ENCODE peak calls at places on chromosomes 6 and 20, in four cellular contexts. Q, P, U and B are unnamed samples.

GRCh38 chr6:85261250-85261649 is 188.6 kb upstream of the NT5E start:
- DNase-seq in Q (no peak), P (no peak), U (no peak), B (no peak)

GRCh38 chr20:59583428-59584277 is 20.7 kb upstream of the PHACTR3 start:
- DNase-seq in Q (no peak), P (no peak), U (no peak), B (no peak)

GRCh38 chr6:37582309-37582708 is 82.6 kb upstream of the CCDC167 start:
- DNase-seq in Q (no peak), P (no peak), U (no peak), B (no peak)

GRCh38 chr6:82246802-82247633 is 526 bp downstream of the IBTK start:
- DNase-seq in Q (peak), P (no peak), U (peak), B (peak)

GRCh38 chr6:148700713-148701392 is 46.0 kb upstream of the UST start:
- DNase-seq in Q (no peak), P (no peak), U (no peak), B (no peak)

GRCh38 chr6:157764346-157765068 is 58.5 kb upstream of the SNX9 start:
- DNase-seq in Q (peak), P (no peak), U (peak), B (peak)

GRCh38 chr6:41527721-41528408 is 18.3 kb upstream of the FOXP4 start:
- DNase-seq in Q (peak), P (no peak), U (no peak), B (no peak)

GRCh38 chr6:113050979-113051378 is 703.8 kb downstream of the RFPL4B start:
- DNase-seq in Q (no peak), P (peak), U (no peak), B (no peak)

GRCh38 chr6:133610974-133611373 is 277.9 kb upstream of the TCF21 start:
- DNase-seq in Q (no peak), P (no peak), U (no peak), B (no peak)

GRCh38 chr20:2773812-2774211 is 26.6 kb downstream of the CPXM1 start:
- DNase-seq in Q (peak), P (no peak), U (no peak), B (no peak)

GRCh38 chr6:36682328-36683144 is 4.0 kb downstream of the CDKN1A start:
- DNase-seq in Q (peak), P (no peak), U (no peak), B (no peak)

GRCh38 chr6:105177521-105177920 is 2.3 kb downstream of the POPDC3 start:
- DNase-seq in Q (no peak), P (no peak), U (no peak), B (no peak)

GRCh38 chr6:15247750-15248450 is 2.0 kb downstream of the JARID2 start:
- DNase-seq in Q (peak), P (no peak), U (no peak), B (peak)

GRCh38 chr6:34243131-34243771 is 5.6 kb downstream of the SMIM29 start:
- DNase-seq in Q (no peak), P (no peak), U (no peak), B (peak)

GRCh38 chr6:33895296-33895695 is 91.5 kb upstream of the MLN start:
- DNase-seq in Q (no peak), P (no peak), U (no peak), B (no peak)

GRCh38 chr20:31550099-31550498 is 35.9 kb downstream of the HM13 start:
- DNase-seq in Q (no peak), P (no peak), U (no peak), B (no peak)

GRCh38 chr6:148999921-149000589 is 253.2 kb downstream of the UST start:
- DNase-seq in Q (no peak), P (no peak), U (no peak), B (no peak)

GRCh38 chr20:21303061-21303871 is at the start of gene XRN2:
- DNase-seq in Q (peak), P (peak), U (peak), B (peak)

GRCh38 chr6:7137335-7138106 is 29.8 kb downstream of the RREB1 start:
- DNase-seq in Q (no peak), P (no peak), U (no peak), B (peak)

GRCh38 chr6:7132398-7132797 is 24.6 kb downstream of the RREB1 start:
- DNase-seq in Q (no peak), P (no peak), U (no peak), B (no peak)

GRCh38 chr6:7135755-7136154 is 28.0 kb downstream of the RREB1 start:
- DNase-seq in Q (no peak), P (no peak), U (no peak), B (peak)

GRCh38 chr6:7136859-7137334 is 29.1 kb downstream of the RREB1 start:
- DNase-seq in Q (no peak), P (no peak), U (no peak), B (no peak)

DNA sequence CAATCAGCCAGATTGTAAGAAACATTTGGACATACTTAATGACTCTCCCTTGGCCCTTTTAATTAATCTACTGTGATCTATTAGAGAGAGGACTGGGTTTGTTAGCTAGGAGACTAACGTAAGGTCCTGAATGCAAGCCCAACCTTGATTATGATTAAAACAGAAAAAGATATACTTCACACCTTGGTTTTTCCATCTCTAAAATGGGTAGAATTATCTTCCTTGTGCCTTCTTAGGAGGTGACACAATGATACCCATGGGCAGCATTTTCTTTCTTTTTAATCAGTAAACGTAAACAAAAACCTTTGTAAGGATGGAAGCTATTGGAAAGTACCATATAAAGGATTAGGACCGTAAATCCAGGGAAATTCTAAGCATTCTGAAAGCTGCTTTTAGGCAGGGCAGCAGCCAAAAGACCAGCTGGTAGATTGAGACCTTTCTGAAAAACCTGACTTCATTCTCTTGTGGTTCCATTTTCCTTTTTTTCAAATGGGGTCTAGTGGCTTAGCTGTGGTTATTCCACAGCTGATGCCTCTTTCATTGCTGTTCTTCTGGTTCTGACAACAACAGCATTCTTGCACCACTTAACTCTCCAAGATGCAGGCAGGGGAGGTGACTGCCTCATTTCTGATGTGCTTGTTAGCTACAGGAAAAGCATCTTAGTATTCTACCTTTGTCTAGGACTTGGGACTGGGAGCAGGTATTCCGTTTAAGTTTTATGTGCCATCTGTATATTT is 27.4 kb downstream of the RREB1 start:
- DNase-seq in Q (no peak), P (no peak), U (no peak), B (no peak)
- TF ChIP-seq MAX in Q (no peak), P (no peak), U (no peak), B (no peak)

GRCh38 chr6:44253307-44254101 is 3.8 kb downstream of the SLC35B2 start:
- DNase-seq in Q (peak), P (no peak), U (no peak), B (no peak)
- TF ChIP-seq FOSL1 in Q (no peak), P (no peak), U (no peak), B (no peak)

GRCh38 chr6:27839303-27840081 is 72.7 kb downstream of the OR2B2 start:
- DNase-seq in Q (peak), P (no peak), U (no peak), B (no peak)
- TF ChIP-seq MAX in Q (peak), P (no peak), U (no peak), B (no peak)

DNA sequence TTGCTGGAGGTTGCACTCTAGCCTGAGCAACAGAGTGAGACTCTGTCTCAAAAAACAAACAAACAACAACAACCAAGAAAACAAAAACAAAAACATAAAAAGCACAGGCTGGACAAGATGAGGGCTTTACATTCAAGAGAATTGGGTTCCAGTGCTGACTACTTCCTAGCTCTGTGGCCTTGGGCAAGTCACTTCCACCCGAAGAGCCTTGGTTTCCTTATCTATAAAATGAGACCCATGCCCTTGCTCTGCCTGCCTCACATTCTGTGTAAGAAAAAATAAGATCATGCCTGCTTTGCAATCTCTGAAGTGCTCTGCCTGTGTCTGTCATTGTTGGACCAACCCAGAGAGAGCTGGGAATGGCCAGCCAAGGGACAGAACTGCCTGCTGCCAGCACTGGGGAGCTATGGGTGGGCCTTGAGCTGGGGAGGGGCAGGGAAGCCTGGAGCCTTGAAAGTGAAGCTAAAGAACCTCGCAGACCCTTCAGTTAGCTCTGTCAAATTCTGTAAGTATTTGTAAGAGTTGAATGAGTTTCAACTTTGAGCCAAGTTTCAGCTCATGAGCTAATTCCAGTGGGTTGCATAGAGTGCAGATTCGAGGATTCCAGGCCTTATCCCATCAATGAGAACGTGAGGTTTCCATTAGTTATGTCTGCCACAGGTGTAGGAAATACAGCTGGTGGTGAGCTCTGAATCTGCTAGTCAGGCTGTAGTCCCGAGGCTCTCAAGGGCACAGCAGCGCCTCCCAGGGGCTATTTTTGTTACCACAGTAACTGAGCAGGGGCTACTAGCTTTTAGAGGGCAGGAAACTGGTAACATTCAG is 93.2 kb downstream of the DLGAP4 start:
- DNase-seq in Q (peak), P (peak), U (peak), B (peak)
- TF ChIP-seq FOSL1 in Q (no peak), P (no peak), U (no peak), B (no peak)

GRCh38 chr6:123091091-123091895 is 95.3 kb downstream of the CLVS2 start:
- DNase-seq in Q (peak), P (no peak), U (no peak), B (no peak)
- TF ChIP-seq MAX in Q (no peak), P (no peak), U (no peak), B (no peak)

GRCh38 chr6:136549359-136550044 is 720 bp downstream of the MAP7 start:
- DNase-seq in Q (no peak), P (no peak), U (no peak), B (peak)
- TF ChIP-seq FOSL1 in Q (no peak), P (no peak), U (no peak), B (no peak)

GRCh38 chr20:23050847-23051627 is 1.6 kb upstream of the THBD start:
- DNase-seq in Q (no peak), P (peak), U (peak), B (peak)

GRCh38 chr20:23048283-23049200 is 930 bp downstream of the THBD start:
- DNase-seq in Q (no peak), P (no peak), U (no peak), B (no peak)

GRCh38 chr20:23049933-23050838 is 714 bp upstream of the THBD start:
- DNase-seq in Q (no peak), P (no peak), U (no peak), B (no peak)

GRCh38 chr20:23047738-23048214 is 1.7 kb downstream of the THBD start:
- DNase-seq in Q (no peak), P (no peak), U (no peak), B (no peak)

DNA sequence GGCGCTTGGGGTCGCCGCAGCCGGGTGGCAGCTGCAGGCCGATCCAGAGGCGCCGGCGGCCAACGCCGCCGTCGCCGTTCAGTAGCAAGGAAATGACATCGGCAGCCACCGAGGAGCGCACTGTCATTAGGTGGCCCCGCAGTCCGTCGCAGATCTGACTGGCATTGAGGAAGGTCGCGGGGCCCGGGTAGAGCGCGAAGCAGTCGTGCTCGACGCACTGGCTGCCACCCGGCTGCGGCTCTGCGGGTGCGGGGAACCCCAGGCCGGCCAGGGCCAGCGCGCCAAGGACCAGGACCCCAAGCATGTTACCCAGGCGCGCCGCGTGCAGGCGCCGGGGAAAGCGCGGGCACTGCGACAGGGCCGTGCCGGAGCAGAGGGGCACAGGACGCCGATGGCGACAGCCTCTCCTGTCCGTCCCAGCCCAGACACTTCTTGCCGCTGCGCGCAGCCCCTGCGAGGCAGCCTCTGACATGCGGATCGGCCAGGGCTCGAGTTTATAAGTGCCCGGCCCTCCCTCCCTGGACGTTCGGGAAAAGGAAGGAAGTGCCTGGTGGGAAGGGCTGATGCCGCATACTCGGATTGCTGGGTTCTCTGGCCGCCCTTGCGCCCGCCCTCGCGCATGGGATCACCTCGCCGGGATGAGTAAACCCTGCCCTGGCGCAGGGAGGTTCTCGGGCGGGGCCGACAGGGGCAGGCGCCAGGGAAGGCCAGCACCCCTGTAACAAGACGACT is at the start of gene THBD:
- DNase-seq in Q (no peak), P (no peak), U (no peak), B (no peak)
- TF ChIP-seq MAX in Q (no peak), P (peak), U (peak), B (no peak)

GRCh38 chr20:63064745-63065711 is 58.3 kb upstream of the BHLHE23 start:
- DNase-seq in Q (no peak), P (no peak), U (no peak), B (no peak)
- TF ChIP-seq FOSL1 in Q (no peak), P (no peak), U (no peak), B (no peak)